ENCODE peak calls at places on chromosomes 11 and 22, in seven cellular contexts. One of them, this sample, is unnamed.

GRCh38 chr11:45435706-45436105 is 149.6 kb upstream of the SYT13 start:
- DNase-seq in neural progenitor cell: no peak
- DNase-seq in heart left ventricle: no peak
- DNase-seq in PC-3: no peak
- DNase-seq in mammary epithelial cell: no peak
- DNase-seq in endodermal cell: no peak
- DNase-seq in mucosa of gallbladder: no peak
- DNase-seq in this sample: no peak

GRCh38 chr11:44709281-44709562 is 17.5 kb upstream of the TSPAN18 start:
- DNase-seq in neural progenitor cell: no peak
- DNase-seq in heart left ventricle: no peak
- DNase-seq in PC-3: peak; percentile 41
- DNase-seq in mammary epithelial cell: peak; percentile 28
- DNase-seq in endodermal cell: no peak
- DNase-seq in mucosa of gallbladder: no peak
- DNase-seq in this sample: peak; percentile 47

GRCh38 chr22:18005201-18005926 is 19.0 kb downstream of the MICAL3 start:
- DNase-seq in neural progenitor cell: no peak
- DNase-seq in heart left ventricle: no peak
- DNase-seq in PC-3: no peak
- DNase-seq in mammary epithelial cell: no peak
- DNase-seq in endodermal cell: no peak
- DNase-seq in mucosa of gallbladder: no peak
- DNase-seq in this sample: no peak

GRCh38 chr11:75325713-75326438 is 25.6 kb downstream of the ARRB1 start:
- DNase-seq in neural progenitor cell: no peak
- DNase-seq in heart left ventricle: peak; percentile 52
- DNase-seq in PC-3: peak; percentile 89
- DNase-seq in mammary epithelial cell: peak; percentile 91
- DNase-seq in endodermal cell: no peak
- DNase-seq in mucosa of gallbladder: peak; percentile 34
- DNase-seq in this sample: peak; percentile 55

GRCh38 chr11:100849009-100849913 is 162.2 kb downstream of the ARHGAP42 start:
- DNase-seq in neural progenitor cell: no peak
- DNase-seq in heart left ventricle: no peak
- DNase-seq in PC-3: no peak
- DNase-seq in mammary epithelial cell: no peak
- DNase-seq in endodermal cell: no peak
- DNase-seq in mucosa of gallbladder: no peak
- DNase-seq in this sample: no peak

GRCh38 chr22:32584650-32585049 is 110.0 kb downstream of the FBXO7 start:
- DNase-seq in neural progenitor cell: no peak
- DNase-seq in heart left ventricle: no peak
- DNase-seq in PC-3: no peak
- DNase-seq in mammary epithelial cell: no peak
- DNase-seq in endodermal cell: no peak
- DNase-seq in mucosa of gallbladder: no peak
- DNase-seq in this sample: no peak

GRCh38 chr11:3954448-3955298 is 99.2 kb downstream of the STIM1 start:
- DNase-seq in neural progenitor cell: no peak
- DNase-seq in heart left ventricle: no peak
- DNase-seq in PC-3: peak; percentile 80
- DNase-seq in mammary epithelial cell: peak; percentile 83
- DNase-seq in endodermal cell: no peak
- DNase-seq in mucosa of gallbladder: no peak
- DNase-seq in this sample: no peak

GRCh38 chr11:67584205-67584880 is 731 bp downstream of the GSTP1 start:
- DNase-seq in neural progenitor cell: peak; percentile 73
- DNase-seq in heart left ventricle: peak; percentile 80
- DNase-seq in PC-3: peak; percentile 19
- DNase-seq in mammary epithelial cell: peak; percentile 83
- DNase-seq in endodermal cell: peak; percentile 70
- DNase-seq in mucosa of gallbladder: peak; percentile 79
- DNase-seq in this sample: peak; percentile 68

GRCh38 chr11:9868641-9869040 is 204.8 kb downstream of the SWAP70 start:
- DNase-seq in neural progenitor cell: no peak
- DNase-seq in heart left ventricle: no peak
- DNase-seq in PC-3: no peak
- DNase-seq in mammary epithelial cell: peak; percentile 4
- DNase-seq in endodermal cell: no peak
- DNase-seq in mucosa of gallbladder: no peak
- DNase-seq in this sample: no peak

GRCh38 chr11:29162490-29162889 is 854.3 kb downstream of the KCNA4 start:
- DNase-seq in neural progenitor cell: no peak
- DNase-seq in heart left ventricle: no peak
- DNase-seq in PC-3: no peak
- DNase-seq in mammary epithelial cell: no peak
- DNase-seq in endodermal cell: no peak
- DNase-seq in mucosa of gallbladder: no peak
- DNase-seq in this sample: no peak

GRCh38 chr11:8403310-8403709 is 139.6 kb upstream of the LMO1 start:
- DNase-seq in neural progenitor cell: peak; percentile 16
- DNase-seq in heart left ventricle: no peak
- DNase-seq in PC-3: peak; percentile 13
- DNase-seq in mammary epithelial cell: no peak
- DNase-seq in endodermal cell: no peak
- DNase-seq in mucosa of gallbladder: no peak
- DNase-seq in this sample: no peak

GRCh38 chr22:45072322-45072903 is 62.6 kb upstream of the PHF21B start:
- DNase-seq in neural progenitor cell: peak; percentile 58
- DNase-seq in heart left ventricle: no peak
- DNase-seq in PC-3: peak; percentile 89
- DNase-seq in mammary epithelial cell: peak; percentile 88
- DNase-seq in endodermal cell: peak; percentile 95
- DNase-seq in mucosa of gallbladder: no peak
- DNase-seq in this sample: peak; percentile 72

GRCh38 chr22:18970948-18971315 is 34.8 kb upstream of the PRODH start:
- DNase-seq in neural progenitor cell: peak; percentile 45
- DNase-seq in heart left ventricle: no peak
- DNase-seq in PC-3: no peak
- DNase-seq in mammary epithelial cell: no peak
- DNase-seq in endodermal cell: no peak
- DNase-seq in mucosa of gallbladder: no peak
- DNase-seq in this sample: no peak

GRCh38 chr11:65698205-65698604 is 13.8 kb upstream of the KAT5 start:
- DNase-seq in neural progenitor cell: no peak
- DNase-seq in heart left ventricle: peak; percentile 38
- DNase-seq in PC-3: no peak
- DNase-seq in mammary epithelial cell: no peak
- DNase-seq in endodermal cell: no peak
- DNase-seq in mucosa of gallbladder: no peak
- DNase-seq in this sample: no peak